ENCODE peak calls at places on chromosome 4, in six cellular contexts. One of them, this sample, is unnamed. For H3K27me3 and H3K36me3, the result is how much of the 10 kb centered on the place peaks cover.

GRCh38 chr4:124958812-124959211 is 246.3 kb upstream of the ANKRD50 start:
- DNase-seq in effector memory CD4-positive, alpha-beta T cell: no peak
- DNase-seq in stomach: no peak
- DNase-seq in CD8-positive, alpha-beta memory T cell: no peak
- DNase-seq in lower lobe of right lung: no peak
- DNase-seq in upper lobe of right lung: no peak
- DNase-seq in this sample: no peak

GRCh38 chr4:184441461-184442392 is 32.6 kb downstream of the IRF2 start:
- DNase-seq in effector memory CD4-positive, alpha-beta T cell: no peak
- DNase-seq in stomach: no peak
- DNase-seq in CD8-positive, alpha-beta memory T cell: no peak
- DNase-seq in lower lobe of right lung: no peak
- DNase-seq in upper lobe of right lung: no peak
- DNase-seq in this sample: no peak

GRCh38 chr4:109303141-109303499 is 662 bp upstream of the COL25A1 start:
- DNase-seq in effector memory CD4-positive, alpha-beta T cell: no peak
- DNase-seq in stomach: no peak
- DNase-seq in CD8-positive, alpha-beta memory T cell: no peak
- DNase-seq in lower lobe of right lung: no peak
- DNase-seq in upper lobe of right lung: peak
- DNase-seq in this sample: no peak

GRCh38 chr4:107835409-107835808 is 10.7 kb downstream of the SGMS2 start:
- DNase-seq in effector memory CD4-positive, alpha-beta T cell: no peak
- DNase-seq in stomach: no peak
- DNase-seq in CD8-positive, alpha-beta memory T cell: no peak
- DNase-seq in lower lobe of right lung: no peak
- DNase-seq in upper lobe of right lung: no peak
- DNase-seq in this sample: no peak

GRCh38 chr4:184310171-184310567 is 92.5 kb upstream of the ENPP6 start:
- DNase-seq in effector memory CD4-positive, alpha-beta T cell: no peak
- DNase-seq in stomach: no peak
- DNase-seq in CD8-positive, alpha-beta memory T cell: no peak
- DNase-seq in lower lobe of right lung: peak
- DNase-seq in upper lobe of right lung: no peak
- DNase-seq in this sample: no peak

GRCh38 chr4:143224255-143224654 is 39.5 kb downstream of the USP38 start:
- DNase-seq in effector memory CD4-positive, alpha-beta T cell: no peak
- DNase-seq in stomach: no peak
- DNase-seq in CD8-positive, alpha-beta memory T cell: no peak
- DNase-seq in lower lobe of right lung: no peak
- DNase-seq in upper lobe of right lung: no peak
- DNase-seq in this sample: no peak

GRCh38 chr4:165112258-165113156 is at the start of gene TMEM192:
- DNase-seq in effector memory CD4-positive, alpha-beta T cell: peak
- DNase-seq in stomach: peak
- DNase-seq in CD8-positive, alpha-beta memory T cell: peak
- DNase-seq in lower lobe of right lung: peak
- DNase-seq in upper lobe of right lung: peak
- DNase-seq in this sample: peak

GRCh38 chr4:73814679-73815078 is 21.8 kb upstream of the CXCL6 start:
- DNase-seq in effector memory CD4-positive, alpha-beta T cell: no peak
- DNase-seq in stomach: no peak
- DNase-seq in CD8-positive, alpha-beta memory T cell: no peak
- DNase-seq in lower lobe of right lung: no peak
- DNase-seq in upper lobe of right lung: no peak
- DNase-seq in this sample: no peak

GRCh38 chr4:138327334-138327733 is 85.2 kb upstream of the SLC7A11 start:
- DNase-seq in effector memory CD4-positive, alpha-beta T cell: no peak
- DNase-seq in stomach: no peak
- DNase-seq in CD8-positive, alpha-beta memory T cell: no peak
- DNase-seq in lower lobe of right lung: no peak
- DNase-seq in upper lobe of right lung: no peak
- DNase-seq in this sample: no peak

GRCh38 chr4:140483445-140483844 is 14.6 kb downstream of the MGAT4D start:
- DNase-seq in effector memory CD4-positive, alpha-beta T cell: no peak
- DNase-seq in stomach: no peak
- DNase-seq in CD8-positive, alpha-beta memory T cell: no peak
- DNase-seq in lower lobe of right lung: no peak
- DNase-seq in upper lobe of right lung: no peak
- DNase-seq in this sample: no peak

GRCh38 chr4:173531085-173531965 is 1.3 kb upstream of the HAND2 start:
- DNase-seq in effector memory CD4-positive, alpha-beta T cell: no peak
- DNase-seq in stomach: no peak
- DNase-seq in CD8-positive, alpha-beta memory T cell: no peak
- DNase-seq in lower lobe of right lung: no peak
- DNase-seq in upper lobe of right lung: no peak
- DNase-seq in this sample: no peak

GRCh38 chr4:37666625-37667071 is 19.5 kb downstream of the RELL1 start:
- DNase-seq in effector memory CD4-positive, alpha-beta T cell: no peak
- DNase-seq in stomach: peak
- DNase-seq in CD8-positive, alpha-beta memory T cell: no peak
- DNase-seq in lower lobe of right lung: no peak
- DNase-seq in upper lobe of right lung: no peak
- DNase-seq in this sample: peak

GRCh38 chr4:136713140-136713539 is 819.2 kb downstream of the PCDH18 start:
- DNase-seq in effector memory CD4-positive, alpha-beta T cell: no peak
- DNase-seq in stomach: no peak
- DNase-seq in CD8-positive, alpha-beta memory T cell: no peak
- DNase-seq in lower lobe of right lung: no peak
- DNase-seq in upper lobe of right lung: no peak
- DNase-seq in this sample: no peak

GRCh38 chr4:36349904-36350554 is 68.6 kb downstream of the DTHD1 start:
- DNase-seq in effector memory CD4-positive, alpha-beta T cell: no peak
- DNase-seq in stomach: no peak
- DNase-seq in CD8-positive, alpha-beta memory T cell: no peak
- DNase-seq in lower lobe of right lung: no peak
- DNase-seq in upper lobe of right lung: no peak
- DNase-seq in this sample: no peak

GRCh38 chr4:74549936-74550335 is 105.0 kb downstream of the AREG start:
- DNase-seq in effector memory CD4-positive, alpha-beta T cell: no peak
- DNase-seq in stomach: no peak
- DNase-seq in CD8-positive, alpha-beta memory T cell: no peak
- DNase-seq in lower lobe of right lung: no peak
- DNase-seq in upper lobe of right lung: no peak
- DNase-seq in this sample: no peak

GRCh38 chr4:81453024-81453423 is 18.7 kb downstream of the RASGEF1B start:
- DNase-seq in effector memory CD4-positive, alpha-beta T cell: no peak
- DNase-seq in stomach: no peak
- DNase-seq in CD8-positive, alpha-beta memory T cell: no peak
- DNase-seq in lower lobe of right lung: no peak
- DNase-seq in upper lobe of right lung: no peak
- DNase-seq in this sample: no peak

GRCh38 chr4:24489870-24490269 is 94.5 kb downstream of the DHX15 start:
- DNase-seq in effector memory CD4-positive, alpha-beta T cell: no peak
- DNase-seq in stomach: no peak
- DNase-seq in CD8-positive, alpha-beta memory T cell: no peak
- DNase-seq in lower lobe of right lung: no peak
- DNase-seq in upper lobe of right lung: no peak
- DNase-seq in this sample: no peak

GRCh38 chr4:62912531-62912930 is 1496.7 kb downstream of the TECRL start:
- DNase-seq in effector memory CD4-positive, alpha-beta T cell: no peak
- DNase-seq in stomach: no peak
- DNase-seq in CD8-positive, alpha-beta memory T cell: no peak
- DNase-seq in lower lobe of right lung: no peak
- DNase-seq in upper lobe of right lung: no peak
- DNase-seq in this sample: no peak

GRCh38 chr4:119039779-119040178 is 95.9 kb upstream of the MYOZ2 start:
- DNase-seq in effector memory CD4-positive, alpha-beta T cell: no peak
- DNase-seq in stomach: no peak
- DNase-seq in CD8-positive, alpha-beta memory T cell: no peak
- DNase-seq in lower lobe of right lung: no peak
- DNase-seq in upper lobe of right lung: no peak
- DNase-seq in this sample: no peak

GRCh38 chr4:2537011-2537830 is 774 bp downstream of the FAM193A start:
- DNase-seq in effector memory CD4-positive, alpha-beta T cell: peak
- DNase-seq in stomach: peak
- DNase-seq in CD8-positive, alpha-beta memory T cell: peak
- DNase-seq in lower lobe of right lung: peak
- DNase-seq in upper lobe of right lung: peak
- DNase-seq in this sample: no peak

GRCh38 chr4:26131711-26132110 is 189.1 kb upstream of the RBPJ start:
- DNase-seq in effector memory CD4-positive, alpha-beta T cell: peak
- DNase-seq in stomach: no peak
- DNase-seq in CD8-positive, alpha-beta memory T cell: no peak
- DNase-seq in lower lobe of right lung: no peak
- DNase-seq in upper lobe of right lung: no peak
- DNase-seq in this sample: no peak

GRCh38 chr4:4985036-4985435 is 34.2 kb downstream of the CYTL1 start:
- DNase-seq in effector memory CD4-positive, alpha-beta T cell: no peak
- DNase-seq in stomach: no peak
- DNase-seq in CD8-positive, alpha-beta memory T cell: no peak
- DNase-seq in lower lobe of right lung: no peak
- DNase-seq in upper lobe of right lung: no peak
- DNase-seq in this sample: no peak

GRCh38 chr4:161813389-161813788 is 350.4 kb downstream of the FSTL5 start:
- DNase-seq in effector memory CD4-positive, alpha-beta T cell: no peak
- DNase-seq in stomach: no peak
- DNase-seq in CD8-positive, alpha-beta memory T cell: no peak
- DNase-seq in lower lobe of right lung: no peak
- DNase-seq in upper lobe of right lung: no peak
- DNase-seq in this sample: no peak

DNA sequence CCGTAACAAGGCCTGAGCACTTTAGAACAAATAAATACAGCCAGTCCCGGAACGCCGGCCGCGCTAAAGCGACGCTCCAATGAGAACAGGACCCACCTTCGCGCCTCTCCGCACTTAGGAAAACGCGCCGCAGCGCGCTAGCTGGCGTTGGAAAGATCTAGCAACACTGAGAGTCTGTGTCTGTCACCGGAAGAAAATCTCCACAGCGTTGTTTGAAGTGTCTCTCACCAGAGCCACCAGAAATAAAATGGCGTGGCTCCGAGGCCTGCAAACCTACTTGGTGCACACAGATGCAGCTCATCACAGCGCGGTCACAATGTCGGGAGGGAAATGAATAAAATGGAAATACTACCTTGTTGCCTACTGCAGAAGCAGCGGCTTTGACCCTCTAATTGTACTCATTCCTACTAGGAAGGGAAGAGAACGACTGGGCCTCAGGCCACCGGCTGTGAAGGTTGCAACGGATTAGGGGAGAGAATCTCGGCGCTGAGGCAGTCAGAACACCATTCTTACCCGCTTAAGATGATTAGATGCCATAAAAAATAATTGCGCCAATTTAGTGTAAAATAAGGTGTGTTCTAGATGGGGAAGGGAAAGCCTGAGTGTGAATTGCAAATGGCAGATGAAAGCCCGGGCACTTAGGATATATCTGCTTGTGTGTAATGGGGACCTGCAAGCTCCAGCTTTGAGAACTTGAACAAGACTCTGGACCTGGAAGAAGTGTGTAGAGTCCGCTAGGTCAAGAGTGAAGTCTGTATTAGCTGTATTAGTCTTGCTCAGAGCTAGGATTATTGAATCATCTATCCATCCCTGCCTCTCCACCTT is 4.5 kb downstream of the NEUROG2 start:
- DNase-seq in effector memory CD4-positive, alpha-beta T cell: no peak
- DNase-seq in stomach: no peak
- DNase-seq in CD8-positive, alpha-beta memory T cell: no peak
- DNase-seq in lower lobe of right lung: no peak
- DNase-seq in upper lobe of right lung: no peak
- DNase-seq in this sample: no peak
- H3K27me3 ChIP-seq in effector memory CD4-positive, alpha-beta T cell: half or more
- H3K27me3 ChIP-seq in stomach: half or more
- H3K27me3 ChIP-seq in CD8-positive, alpha-beta memory T cell: half or more
- H3K27me3 ChIP-seq in lower lobe of right lung: half or more
- H3K27me3 ChIP-seq in upper lobe of right lung: half or more
- H3K27me3 ChIP-seq in this sample: under half

DNA sequence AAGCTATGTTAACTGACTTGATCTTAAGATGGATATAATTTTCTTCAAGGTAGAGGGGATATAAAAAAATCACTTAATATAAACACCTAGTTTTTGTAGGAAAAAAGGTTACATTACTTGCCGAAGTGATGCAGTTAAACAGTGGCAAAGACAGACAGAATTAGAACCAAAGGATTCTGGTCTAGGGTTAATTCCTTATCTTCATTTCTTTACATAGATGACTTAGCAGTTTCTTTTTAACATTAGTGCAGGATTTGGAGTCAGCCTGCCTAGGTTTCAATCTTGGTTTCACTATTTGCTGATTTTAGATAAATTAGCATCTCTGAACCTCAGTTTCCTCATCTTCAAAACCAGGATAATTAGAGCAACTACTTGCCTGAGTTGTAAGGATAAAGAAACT is 14.3 kb downstream of the ZAR1 start:
- DNase-seq in effector memory CD4-positive, alpha-beta T cell: no peak
- DNase-seq in stomach: no peak
- DNase-seq in CD8-positive, alpha-beta memory T cell: no peak
- DNase-seq in lower lobe of right lung: no peak
- DNase-seq in upper lobe of right lung: no peak
- DNase-seq in this sample: no peak
- H3K36me3 ChIP-seq in effector memory CD4-positive, alpha-beta T cell: half or more
- H3K36me3 ChIP-seq in stomach: under half
- H3K36me3 ChIP-seq in CD8-positive, alpha-beta memory T cell: under half
- H3K36me3 ChIP-seq in lower lobe of right lung: half or more
- H3K36me3 ChIP-seq in upper lobe of right lung: half or more
- H3K36me3 ChIP-seq in this sample: half or more

DNA sequence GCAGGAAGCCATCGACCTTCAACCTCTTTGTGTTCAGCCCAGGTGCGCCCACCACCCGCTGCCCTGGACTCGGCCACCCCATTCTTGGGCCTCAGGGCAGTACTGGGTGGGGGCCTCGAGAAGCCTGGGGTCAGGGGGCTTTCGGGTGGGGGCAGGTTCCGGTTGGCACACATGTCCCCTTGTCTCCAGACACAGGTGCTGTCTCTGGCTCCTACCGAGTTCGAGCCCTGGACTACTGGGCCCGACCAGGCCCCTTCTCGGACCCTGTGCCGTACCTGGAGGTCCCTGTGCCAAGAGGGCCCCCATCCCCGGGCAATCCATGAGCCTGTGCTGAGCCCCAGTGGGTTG is 7.4 kb upstream of the FGFRL1 start:
- DNase-seq in effector memory CD4-positive, alpha-beta T cell: no peak
- DNase-seq in stomach: no peak
- DNase-seq in CD8-positive, alpha-beta memory T cell: no peak
- DNase-seq in lower lobe of right lung: no peak
- DNase-seq in upper lobe of right lung: no peak
- DNase-seq in this sample: no peak
- H3K27me3 ChIP-seq in effector memory CD4-positive, alpha-beta T cell: under half
- H3K27me3 ChIP-seq in stomach: half or more
- H3K27me3 ChIP-seq in CD8-positive, alpha-beta memory T cell: under half
- H3K27me3 ChIP-seq in lower lobe of right lung: half or more
- H3K27me3 ChIP-seq in upper lobe of right lung: half or more
- H3K27me3 ChIP-seq in this sample: half or more

DNA sequence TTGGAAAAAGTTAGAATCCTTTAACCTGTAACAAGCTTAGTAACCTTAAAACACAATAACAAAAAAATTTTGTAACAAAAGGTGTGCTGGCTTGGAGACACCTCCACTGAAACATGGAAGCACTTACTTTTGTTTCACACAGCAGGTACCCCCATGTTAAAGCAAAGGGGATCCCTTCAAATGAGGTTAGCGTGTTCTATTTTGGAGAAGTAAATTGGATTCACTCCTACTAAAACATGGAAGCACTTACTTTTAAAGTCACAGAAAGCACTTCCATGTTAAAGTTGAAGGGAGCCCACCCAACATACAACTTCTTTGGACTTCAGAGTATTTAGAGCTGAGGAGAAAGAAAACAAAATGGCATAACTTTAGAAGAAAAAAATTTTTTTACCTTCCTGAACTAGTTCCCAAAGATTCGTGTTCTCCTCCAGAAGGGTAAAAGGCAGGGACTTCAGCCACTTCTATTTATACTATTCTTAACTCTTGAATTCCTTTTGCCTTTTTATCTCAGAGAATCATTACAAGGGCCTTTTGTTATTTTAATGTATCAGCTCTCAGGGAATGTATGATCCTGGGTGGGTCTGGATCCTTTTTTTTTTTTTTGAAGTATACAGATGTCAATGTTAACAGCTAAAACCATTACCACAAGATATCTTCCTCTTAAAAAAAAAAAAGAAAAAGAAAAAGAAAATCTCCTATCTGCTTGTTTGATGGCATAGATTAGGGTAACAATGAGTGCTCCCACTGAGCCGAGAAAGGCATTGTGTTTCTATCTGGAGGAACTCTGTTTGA is 11.5 kb downstream of the LARP7 start:
- DNase-seq in effector memory CD4-positive, alpha-beta T cell: no peak
- DNase-seq in stomach: no peak
- DNase-seq in CD8-positive, alpha-beta memory T cell: no peak
- DNase-seq in lower lobe of right lung: no peak
- DNase-seq in upper lobe of right lung: no peak
- DNase-seq in this sample: no peak
- H3K36me3 ChIP-seq in effector memory CD4-positive, alpha-beta T cell: half or more
- H3K36me3 ChIP-seq in stomach: under half
- H3K36me3 ChIP-seq in CD8-positive, alpha-beta memory T cell: under half
- H3K36me3 ChIP-seq in lower lobe of right lung: half or more
- H3K36me3 ChIP-seq in upper lobe of right lung: half or more
- H3K36me3 ChIP-seq in this sample: half or more